ENCODE peak calls at places on chromosomes 1 and 21, in eight cellular contexts. T is NCI-H2081; D is iris pigment epithelial cell; R is ACHN; U is activated T-cell treated with anti-CD3 and anti-CD28 coated beads for 24 hours; Z is prostate gland; L is H9; O is stimulated activated CD4-positive, alpha-beta T cell treated with anti-CD3 and anti-CD28 coated beads, Interleukin-12 subunit alpha, Interleukin-12 subunit beta, amount 100 ng/mL, for 4 hours. N is an unnamed sample.

GRCh38 chr1:155320661-155321576 is at the start of gene RUSC1:
- DNase-seq in T (peak), D (peak), R (no peak), U (peak), Z (peak), L (peak), O (peak), N (peak)

GRCh38 chr1:192477630-192478029 is 97.9 kb upstream of the RGS1 start:
- DNase-seq in T (peak), D (peak), R (peak), U (no peak), Z (no peak), L (no peak), O (no peak), N (no peak)

GRCh38 chr1:35181790-35182455 is 11.0 kb downstream of the SFPQ start:
- DNase-seq in T (no peak), D (no peak), R (no peak), U (no peak), Z (no peak), L (no peak), O (no peak), N (no peak)

GRCh38 chr1:195899762-195900352 is 708.4 kb downstream of the KCNT2 start:
- DNase-seq in T (no peak), D (peak), R (no peak), U (no peak), Z (no peak), L (no peak), O (no peak), N (no peak)

GRCh38 chr1:16120411-16120810 is 35.5 kb downstream of the EPHA2 start:
- DNase-seq in T (no peak), D (no peak), R (no peak), U (no peak), Z (no peak), L (peak), O (no peak), N (no peak)

GRCh38 chr1:172699111-172699510 is 40.2 kb downstream of the FASLG start:
- DNase-seq in T (no peak), D (peak), R (no peak), U (peak), Z (no peak), L (no peak), O (peak), N (peak)

GRCh38 chr1:58782308-58783089 is 1.3 kb downstream of the JUN start:
- DNase-seq in T (peak), D (peak), R (peak), U (peak), Z (peak), L (peak), O (peak), N (peak)

GRCh38 chr1:227411066-227411465 is 92.8 kb upstream of the CDC42BPA start:
- DNase-seq in T (no peak), D (peak), R (no peak), U (no peak), Z (no peak), L (no peak), O (no peak), N (no peak)

GRCh38 chr1:93021539-93022134 is 57.4 kb upstream of the MTF2 start:
- DNase-seq in T (peak), D (peak), R (peak), U (no peak), Z (no peak), L (no peak), O (no peak), N (no peak)

GRCh38 chr21:31282095-31282709 is 61.9 kb downstream of the TIAM1 start:
- DNase-seq in T (no peak), D (peak), R (peak), U (no peak), Z (no peak), L (no peak), O (no peak), N (no peak)

GRCh38 chr1:21655748-21656147 is 13.4 kb downstream of the RAP1GAP start:
- DNase-seq in T (peak), D (no peak), R (peak), U (no peak), Z (no peak), L (peak), O (no peak), N (no peak)

GRCh38 chr1:16405441-16405840 is 31.8 kb downstream of the SPATA21 start:
- DNase-seq in T (no peak), D (peak), R (no peak), U (no peak), Z (no peak), L (no peak), O (no peak), N (no peak)

GRCh38 chr1:63547621-63548294 is 24.4 kb downstream of the EFCAB7 start:
- DNase-seq in T (no peak), D (peak), R (no peak), U (no peak), Z (peak), L (no peak), O (no peak), N (no peak)

GRCh38 chr1:4961935-4962645 is 307.7 kb downstream of the AJAP1 start:
- DNase-seq in T (no peak), D (no peak), R (no peak), U (no peak), Z (no peak), L (no peak), O (no peak), N (no peak)

GRCh38 chr21:36454706-36455105 is 25.2 kb downstream of the CLDN14 start:
- DNase-seq in T (peak), D (no peak), R (no peak), U (no peak), Z (no peak), L (no peak), O (no peak), N (no peak)

GRCh38 chr1:39132505-39133339 is 71.8 kb upstream of the MACF1 start:
- DNase-seq in T (peak), D (no peak), R (no peak), U (no peak), Z (peak), L (peak), O (no peak), N (no peak)

GRCh38 chr1:6075747-6076146 is 30.1 kb downstream of the KCNAB2 start:
- DNase-seq in T (no peak), D (no peak), R (no peak), U (no peak), Z (no peak), L (no peak), O (no peak), N (no peak)

GRCh38 chr1:63004868-63005267 is 220.9 kb downstream of the ATG4C start:
- DNase-seq in T (no peak), D (peak), R (peak), U (no peak), Z (no peak), L (peak), O (no peak), N (no peak)

GRCh38 chr1:244654284-244655038 is 1.5 kb downstream of the DESI2 start:
- DNase-seq in T (no peak), D (peak), R (peak), U (no peak), Z (no peak), L (no peak), O (no peak), N (no peak)

GRCh38 chr1:116556289-116557006 is 14.4 kb downstream of the CD58 start:
- DNase-seq in T (no peak), D (peak), R (peak), U (peak), Z (peak), L (no peak), O (peak), N (peak)

GRCh38 chr1:207888647-207889046 is 22.3 kb downstream of the CD34 start:
- DNase-seq in T (no peak), D (peak), R (no peak), U (no peak), Z (no peak), L (no peak), O (no peak), N (no peak)

GRCh38 chr1:157307491-157307890 is 169.3 kb upstream of the ETV3 start:
- DNase-seq in T (no peak), D (no peak), R (no peak), U (no peak), Z (no peak), L (peak), O (no peak), N (no peak)

GRCh38 chr1:212721388-212722247 is 22.0 kb upstream of the BATF3 start:
- DNase-seq in T (no peak), D (peak), R (peak), U (no peak), Z (peak), L (no peak), O (no peak), N (no peak)

GRCh38 chr21:16279658-16280581 is 550.1 kb downstream of the USP25 start:
- DNase-seq in T (no peak), D (peak), R (no peak), U (no peak), Z (peak), L (no peak), O (no peak), N (no peak)

GRCh38 chr1:94025383-94026340 is 95.3 kb downstream of the ABCA4 start:
- DNase-seq in T (peak), D (peak), R (peak), U (no peak), Z (peak), L (no peak), O (no peak), N (no peak)

GRCh38 chr21:29052224-29052623 is 21.2 kb downstream of the CCT8 start:
- DNase-seq in T (no peak), D (no peak), R (no peak), U (no peak), Z (no peak), L (no peak), O (no peak), N (no peak)

GRCh38 chr21:38086580-38086979 is 170.2 kb upstream of the KCNJ15 start:
- DNase-seq in T (no peak), D (no peak), R (no peak), U (no peak), Z (no peak), L (no peak), O (no peak), N (no peak)

GRCh38 chr1:27351541-27352107 is 9.8 kb downstream of the SYTL1 start:
- DNase-seq in T (no peak), D (no peak), R (no peak), U (no peak), Z (no peak), L (no peak), O (no peak), N (no peak)

GRCh38 chr21:28375708-28376385 is 616.8 kb downstream of the LTN1 start:
- DNase-seq in T (no peak), D (peak), R (no peak), U (no peak), Z (no peak), L (no peak), O (no peak), N (no peak)

GRCh38 chr1:29245876-29246275 is 9.6 kb downstream of the PTPRU start:
- DNase-seq in T (peak), D (peak), R (peak), U (no peak), Z (no peak), L (no peak), O (no peak), N (peak)

GRCh38 chr1:244029137-244029536 is 21.9 kb upstream of the ZBTB18 start:
- DNase-seq in T (no peak), D (peak), R (no peak), U (no peak), Z (no peak), L (no peak), O (no peak), N (no peak)

GRCh38 chr1:8285103-8285502 is 32.8 kb upstream of the SLC45A1 start:
- DNase-seq in T (no peak), D (no peak), R (no peak), U (no peak), Z (no peak), L (no peak), O (no peak), N (no peak)

GRCh38 chr1:38451541-38451993 is 405.0 kb upstream of the POU3F1 start:
- DNase-seq in T (no peak), D (peak), R (no peak), U (no peak), Z (no peak), L (no peak), O (no peak), N (no peak)

GRCh38 chr1:155085504-155086181 is 7.0 kb downstream of the EFNA3 start:
- DNase-seq in T (peak), D (no peak), R (peak), U (peak), Z (peak), L (no peak), O (peak), N (peak)

GRCh38 chr1:8495928-8496401 is 178.1 kb downstream of the SLC45A1 start:
- DNase-seq in T (no peak), D (peak), R (no peak), U (peak), Z (no peak), L (no peak), O (peak), N (no peak)

GRCh38 chr1:22452401-22452963 is 831 bp downstream of the ZBTB40 start:
- DNase-seq in T (peak), D (peak), R (no peak), U (no peak), Z (peak), L (no peak), O (no peak), N (no peak)

GRCh38 chr1:16215882-16216753 is 3.7 kb upstream of the ARHGEF19 start:
- DNase-seq in T (peak), D (peak), R (peak), U (peak), Z (peak), L (peak), O (peak), N (peak)

N was measured in CD14-positive monocyte.